ENCODE peak calls at places on chromosome 7, in six cellular contexts. D, B, P, M, X and L are unnamed samples. For H3K9me3 and H3K36me3, the result is how much of the 10 kb centered on the place peaks cover.

GRCh38 chr7:121163699-121164098 is 165.1 kb upstream of the WNT16 start:
- DNase-seq in M (no peak), P (no peak), X (no peak), D (no peak), B (no peak), L (no peak)

GRCh38 chr7:139995034-139995915 is 67.5 kb downstream of the PARP12 start:
- DNase-seq in B (no peak), M (no peak), P (no peak), X (no peak), D (no peak), L (peak)

GRCh38 chr7:155598810-155599210 is 45.7 kb upstream of the RBM33 start:
- DNase-seq in P (peak), B (peak), X (peak), D (peak), M (peak), L (peak)

GRCh38 chr7:50556247-50556976 is 8.8 kb downstream of the DDC start:
- DNase-seq in M (peak), X (no peak), P (no peak), B (peak), D (peak), L (no peak)

GRCh38 chr7:142583424-142583823 is 165.8 kb upstream of the PRSS1 start:
- DNase-seq in B (no peak), P (no peak), M (no peak), X (peak), D (no peak), L (no peak)

GRCh38 chr7:28596245-28596935 is 184.1 kb downstream of the CREB5 start:
- DNase-seq in P (no peak), X (no peak), M (peak), D (no peak), B (no peak), L (no peak)

GRCh38 chr7:11843113-11843765 is 11.2 kb upstream of the THSD7A start:
- DNase-seq in D (no peak), P (no peak), X (no peak), M (no peak), B (no peak), L (no peak)

GRCh38 chr7:150663802-150664494 is 21.6 kb upstream of the GIMAP2 start:
- DNase-seq in P (no peak), B (peak), D (no peak), X (no peak), M (no peak), L (no peak)

GRCh38 chr7:24911213-24911603 is 68.8 kb downstream of the OSBPL3 start:
- DNase-seq in P (no peak), M (no peak), D (no peak), X (no peak), B (no peak), L (no peak)

GRCh38 chr7:5053175-5053574 is 7.5 kb downstream of the RBAK start:
- DNase-seq in B (no peak), D (no peak), M (no peak), P (no peak), X (no peak), L (no peak)
- H3K9me3 ChIP-seq in B (under half), D (under half), M (under half), P (under half), X (under half), L (under half)

DNA sequence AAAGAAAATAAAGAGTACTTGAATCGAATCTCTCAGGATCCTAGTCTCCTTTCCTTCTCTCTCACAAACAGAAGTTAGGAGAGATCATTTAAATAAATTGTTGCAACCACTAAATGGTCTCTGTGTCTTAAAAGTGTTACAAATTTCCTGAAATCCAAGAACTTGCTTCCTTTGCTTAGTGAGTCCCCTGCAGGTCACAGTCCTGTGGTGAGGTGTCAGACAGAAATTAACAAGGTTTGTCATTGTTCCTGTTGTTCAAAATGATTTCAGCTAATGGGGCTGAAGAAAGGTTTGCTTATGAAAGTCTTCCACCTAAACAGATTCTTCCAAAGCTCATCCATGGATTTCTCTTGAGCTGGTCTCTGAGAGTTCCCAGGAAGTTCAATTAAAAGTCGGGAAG is 151.6 kb upstream of the SLC26A5 start:
- DNase-seq in M (no peak), D (no peak), X (no peak), B (no peak), P (no peak), L (no peak)
- H3K36me3 ChIP-seq in M (under half), D (under half), X (under half), B (under half), P (under half), L (under half)

GRCh38 chr7:26965724-26966123 is 101.3 kb upstream of the SKAP2 start:
- DNase-seq in P (no peak), B (no peak), X (no peak), D (no peak), M (peak), L (no peak)

GRCh38 chr7:26959290-26959689 is 94.9 kb upstream of the SKAP2 start:
- DNase-seq in B (no peak), X (no peak), P (no peak), M (no peak), D (no peak), L (no peak)

GRCh38 chr7:26958834-26959233 is 94.4 kb upstream of the SKAP2 start:
- DNase-seq in P (no peak), B (no peak), D (no peak), M (peak), X (no peak), L (no peak)

GRCh38 chr7:26964409-26964808 is 100.0 kb upstream of the SKAP2 start:
- DNase-seq in D (no peak), M (no peak), X (no peak), B (no peak), P (no peak), L (no peak)
- TF ChIP-seq EP300 in D (no peak), M (no peak), X (no peak), B (no peak), P (no peak), L (no peak)

DNA sequence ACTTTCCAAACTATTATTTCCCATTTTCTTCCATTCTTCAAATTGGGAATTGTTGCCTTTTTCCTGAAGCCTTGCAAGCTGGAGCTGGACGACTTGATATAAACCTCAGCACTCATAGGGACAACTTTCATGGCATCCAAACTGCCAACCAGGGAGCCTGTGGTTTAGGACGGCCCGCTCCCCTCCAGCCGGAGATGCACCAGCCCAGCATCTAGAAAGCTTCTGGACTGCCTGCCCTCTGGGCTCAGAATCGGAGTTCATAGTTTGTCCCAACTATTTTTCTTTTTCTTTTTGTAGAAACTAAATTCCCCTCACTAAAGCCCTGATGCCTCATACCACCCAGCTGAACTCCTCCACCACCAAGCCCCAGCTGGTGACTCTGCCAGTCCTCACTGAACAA is 200.3 kb downstream of the DNAJB6 start:
- DNase-seq in X (no peak), P (peak), D (peak), B (no peak), M (no peak), L (no peak)
- H3K9me3 ChIP-seq in X (under half), P (under half), D (under half), B (under half), M (under half), L (under half)

DNA sequence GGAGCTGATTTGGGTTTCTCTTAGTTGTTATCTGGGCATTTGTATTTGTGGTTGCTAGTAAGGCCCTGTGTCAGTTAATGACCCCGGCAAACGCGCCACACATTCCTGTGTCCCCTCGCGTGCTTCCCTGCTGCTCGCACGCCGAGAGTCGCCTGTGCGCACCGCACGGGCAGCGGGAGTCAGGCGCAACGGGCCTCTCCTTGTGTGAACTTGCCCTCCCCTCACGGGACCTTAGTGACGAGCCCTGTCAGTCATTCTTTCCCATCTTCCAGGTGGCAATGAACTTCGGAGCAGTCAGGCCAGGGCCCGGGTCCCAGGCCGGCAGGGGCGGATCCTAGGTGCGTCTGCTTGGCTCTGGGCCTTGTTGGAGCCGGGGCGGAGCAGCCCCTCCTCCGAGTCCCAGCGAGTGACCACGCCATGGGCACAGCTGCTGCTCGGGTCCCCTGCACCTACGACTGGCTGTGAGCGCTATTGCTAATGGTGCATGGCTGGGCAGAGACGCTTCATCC is 12.4 kb upstream of the PRKAR1B start:
- DNase-seq in X (no peak), P (no peak), D (peak), M (no peak), B (no peak), L (no peak)
- H3K36me3 ChIP-seq in X (under half), P (under half), D (under half), M (under half), B (under half), L (half or more)

GRCh38 chr7:130894146-130895005 is 160.4 kb upstream of the KLF14 start:
- DNase-seq in P (no peak), B (no peak), D (peak), X (no peak), M (peak), L (peak)

GRCh38 chr7:130890176-130891020 is 156.4 kb upstream of the KLF14 start:
- DNase-seq in D (no peak), B (no peak), M (no peak), P (no peak), X (no peak), L (no peak)

GRCh38 chr7:130893441-130893894 is 159.5 kb upstream of the KLF14 start:
- DNase-seq in M (peak), D (no peak), B (no peak), X (no peak), P (no peak), L (no peak)

GRCh38 chr7:130888468-130888867 is 154.5 kb upstream of the KLF14 start:
- DNase-seq in M (no peak), P (no peak), X (no peak), B (no peak), D (no peak), L (no peak)

GRCh38 chr7:130891254-130892094 is 157.5 kb upstream of the KLF14 start:
- DNase-seq in P (no peak), B (no peak), M (no peak), D (peak), X (no peak), L (peak)
- TF ChIP-seq EP300 in P (no peak), B (no peak), M (no peak), D (no peak), X (no peak), L (no peak)

GRCh38 chr7:113955157-113955556 is 36.3 kb upstream of the PPP1R3A start:
- DNase-seq in M (no peak), D (no peak), B (no peak), X (no peak), P (no peak), L (no peak)
- H3K9me3 ChIP-seq in M (half or more), D (under half), B (under half), X (under half), P (under half), L (under half)